ENCODE peak calls at places on chromosomes 2 and 18, in four cellular contexts. One of them, this sample, is unnamed.

GRCh38 chr2:182868423-182868822 is 2.0 kb upstream of the FRZB start:
- DNase-seq in breast epithelium: no peak
- DNase-seq in coronary artery: no peak
- DNase-seq in adrenal gland: no peak
- DNase-seq in this sample: no peak

GRCh38 chr2:96159084-96159830 is 14.0 kb upstream of the DUSP2 start:
- DNase-seq in breast epithelium: no peak
- DNase-seq in coronary artery: no peak
- DNase-seq in adrenal gland: no peak
- DNase-seq in this sample: no peak

GRCh38 chr2:225841314-225841713 is 441.8 kb downstream of the NYAP2 start:
- DNase-seq in breast epithelium: no peak
- DNase-seq in coronary artery: no peak
- DNase-seq in adrenal gland: no peak
- DNase-seq in this sample: peak

GRCh38 chr2:6794484-6794883 is 71.2 kb downstream of the CMPK2 start:
- DNase-seq in breast epithelium: no peak
- DNase-seq in coronary artery: no peak
- DNase-seq in adrenal gland: no peak
- DNase-seq in this sample: no peak

GRCh38 chr18:50722311-50722710 is 97.5 kb downstream of the MRO start:
- DNase-seq in breast epithelium: no peak
- DNase-seq in coronary artery: no peak
- DNase-seq in adrenal gland: no peak
- DNase-seq in this sample: no peak

GRCh38 chr2:38797953-38798352 is 19.9 kb downstream of the GEMIN6 start:
- DNase-seq in breast epithelium: no peak
- DNase-seq in coronary artery: no peak
- DNase-seq in adrenal gland: no peak
- DNase-seq in this sample: no peak

GRCh38 chr18:28158083-28158581 is 18.8 kb downstream of the CDH2 start:
- DNase-seq in breast epithelium: no peak
- DNase-seq in coronary artery: no peak
- DNase-seq in adrenal gland: peak
- DNase-seq in this sample: peak

GRCh38 chr2:200617089-200618050 is 31.6 kb downstream of the AOX1 start:
- DNase-seq in breast epithelium: no peak
- DNase-seq in coronary artery: no peak
- DNase-seq in adrenal gland: no peak
- DNase-seq in this sample: peak

GRCh38 chr2:29613067-29613466 is 308.3 kb downstream of the ALK start:
- DNase-seq in breast epithelium: no peak
- DNase-seq in coronary artery: no peak
- DNase-seq in adrenal gland: no peak
- DNase-seq in this sample: no peak

GRCh38 chr18:22168360-22168921 is 948 bp upstream of the GATA6 start:
- DNase-seq in breast epithelium: no peak
- DNase-seq in coronary artery: no peak
- DNase-seq in adrenal gland: peak
- DNase-seq in this sample: no peak

GRCh38 chr18:6406075-6406909 is 8.4 kb downstream of the L3MBTL4 start:
- DNase-seq in breast epithelium: peak
- DNase-seq in coronary artery: no peak
- DNase-seq in adrenal gland: peak
- DNase-seq in this sample: peak

GRCh38 chr2:166439078-166439477 is 55.0 kb downstream of the SCN7A start:
- DNase-seq in breast epithelium: no peak
- DNase-seq in coronary artery: no peak
- DNase-seq in adrenal gland: no peak
- DNase-seq in this sample: no peak

GRCh38 chr2:152513681-152514080 is 178.7 kb downstream of the FMNL2 start:
- DNase-seq in breast epithelium: no peak
- DNase-seq in coronary artery: no peak
- DNase-seq in adrenal gland: peak
- DNase-seq in this sample: peak

GRCh38 chr18:48060346-48060745 is 129.9 kb upstream of the SMAD2 start:
- DNase-seq in breast epithelium: no peak
- DNase-seq in coronary artery: no peak
- DNase-seq in adrenal gland: no peak
- DNase-seq in this sample: no peak

GRCh38 chr18:3450358-3451107 is 561 bp downstream of the TGIF1 start:
- DNase-seq in breast epithelium: peak
- DNase-seq in coronary artery: peak
- DNase-seq in adrenal gland: peak
- DNase-seq in this sample: peak

GRCh38 chr18:78448106-78448505 is 531.5 kb upstream of the SALL3 start:
- DNase-seq in breast epithelium: no peak
- DNase-seq in coronary artery: no peak
- DNase-seq in adrenal gland: no peak
- DNase-seq in this sample: no peak

GRCh38 chr2:55862673-55863390 is 60.8 kb downstream of the EFEMP1 start:
- DNase-seq in breast epithelium: peak
- DNase-seq in coronary artery: peak
- DNase-seq in adrenal gland: peak
- DNase-seq in this sample: peak

GRCh38 chr2:9627310-9627709 is 3.5 kb downstream of the YWHAQ start:
- DNase-seq in breast epithelium: no peak
- DNase-seq in coronary artery: no peak
- DNase-seq in adrenal gland: no peak
- DNase-seq in this sample: peak

GRCh38 chr2:158457826-158458616 is 1.3 kb downstream of the PKP4 start:
- DNase-seq in breast epithelium: peak
- DNase-seq in coronary artery: peak
- DNase-seq in adrenal gland: peak
- DNase-seq in this sample: peak

GRCh38 chr18:9771977-9772660 is 64.0 kb downstream of the RAB31 start:
- DNase-seq in breast epithelium: no peak
- DNase-seq in coronary artery: no peak
- DNase-seq in adrenal gland: peak
- DNase-seq in this sample: no peak

GRCh38 chr18:48893061-48893558 is 57.7 kb downstream of the SMAD7 start:
- DNase-seq in breast epithelium: no peak
- DNase-seq in coronary artery: no peak
- DNase-seq in adrenal gland: no peak
- DNase-seq in this sample: no peak

GRCh38 chr2:235746257-235746934 is 252.6 kb downstream of the AGAP1 start:
- DNase-seq in breast epithelium: peak
- DNase-seq in coronary artery: no peak
- DNase-seq in adrenal gland: peak
- DNase-seq in this sample: peak

GRCh38 chr2:187431911-187432310 is 16.1 kb downstream of the CALCRL start:
- DNase-seq in breast epithelium: no peak
- DNase-seq in coronary artery: no peak
- DNase-seq in adrenal gland: no peak
- DNase-seq in this sample: no peak

GRCh38 chr18:63708650-63709049 is 5.9 kb downstream of the SERPINB11 start:
- DNase-seq in breast epithelium: no peak
- DNase-seq in coronary artery: no peak
- DNase-seq in adrenal gland: no peak
- DNase-seq in this sample: peak

GRCh38 chr2:20599001-20599600 is 51.8 kb downstream of the HS1BP3 start:
- DNase-seq in breast epithelium: peak
- DNase-seq in coronary artery: peak
- DNase-seq in adrenal gland: peak
- DNase-seq in this sample: no peak

GRCh38 chr2:5692561-5693287 is 540 bp downstream of the SOX11 start:
- DNase-seq in breast epithelium: no peak
- DNase-seq in coronary artery: no peak
- DNase-seq in adrenal gland: no peak
- DNase-seq in this sample: peak

DNA sequence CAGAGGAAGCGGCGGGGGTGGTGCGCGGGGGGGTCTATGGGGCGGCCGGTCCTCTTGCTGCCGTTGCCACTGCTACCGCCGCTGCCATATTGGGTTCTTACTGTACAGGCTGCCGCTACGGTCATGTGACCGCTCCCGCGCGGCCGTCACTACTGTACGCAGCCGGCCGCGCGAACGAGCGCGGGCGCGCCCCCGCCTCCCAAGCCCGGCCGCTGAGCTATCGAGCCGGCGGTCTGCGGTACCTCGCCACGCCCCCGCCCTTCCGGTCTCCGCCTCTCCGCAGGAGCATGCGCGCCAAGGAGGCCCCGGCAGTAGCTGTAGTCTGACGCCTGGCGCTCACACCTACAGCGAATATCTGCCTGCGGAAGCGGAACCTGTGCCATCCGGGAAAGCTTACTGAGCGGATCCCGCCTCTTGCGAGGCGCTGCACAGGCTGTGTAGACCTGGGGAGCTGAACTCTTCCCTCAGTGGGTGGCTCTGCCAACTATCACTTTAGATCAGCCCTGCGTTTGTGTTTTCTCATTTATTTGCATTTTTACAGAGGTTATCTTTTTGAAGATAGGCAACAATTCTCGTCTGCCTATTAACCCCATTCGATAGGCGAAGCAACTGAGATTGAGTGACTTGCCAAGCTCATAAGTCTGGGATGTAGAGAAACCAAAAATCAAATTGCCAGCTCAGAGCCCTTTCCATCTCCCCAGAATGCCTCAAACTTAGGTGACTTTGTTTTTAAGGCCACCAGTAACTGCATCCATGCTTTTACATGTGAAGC is at the start of gene ASXL2:
- DNase-seq in breast epithelium: peak
- DNase-seq in coronary artery: peak
- DNase-seq in adrenal gland: peak
- DNase-seq in this sample: peak
- TF ChIP-seq CTCF in breast epithelium: no peak
- TF ChIP-seq CTCF in coronary artery: no peak
- TF ChIP-seq CTCF in adrenal gland: no peak
- TF ChIP-seq CTCF in this sample: peak

GRCh38 chr2:33488715-33489540 is 12.5 kb downstream of the RASGRP3 start:
- DNase-seq in breast epithelium: no peak
- DNase-seq in coronary artery: no peak
- DNase-seq in adrenal gland: no peak
- DNase-seq in this sample: no peak

GRCh38 chr2:33488178-33488690 is 11.8 kb downstream of the RASGRP3 start:
- DNase-seq in breast epithelium: no peak
- DNase-seq in coronary artery: no peak
- DNase-seq in adrenal gland: no peak
- DNase-seq in this sample: no peak

GRCh38 chr2:33486544-33486943 is 10.1 kb downstream of the RASGRP3 start:
- DNase-seq in breast epithelium: no peak
- DNase-seq in coronary artery: no peak
- DNase-seq in adrenal gland: no peak
- DNase-seq in this sample: no peak

GRCh38 chr2:33482518-33482917 is 6.1 kb downstream of the RASGRP3 start:
- DNase-seq in breast epithelium: no peak
- DNase-seq in coronary artery: no peak
- DNase-seq in adrenal gland: no peak
- DNase-seq in this sample: no peak

DNA sequence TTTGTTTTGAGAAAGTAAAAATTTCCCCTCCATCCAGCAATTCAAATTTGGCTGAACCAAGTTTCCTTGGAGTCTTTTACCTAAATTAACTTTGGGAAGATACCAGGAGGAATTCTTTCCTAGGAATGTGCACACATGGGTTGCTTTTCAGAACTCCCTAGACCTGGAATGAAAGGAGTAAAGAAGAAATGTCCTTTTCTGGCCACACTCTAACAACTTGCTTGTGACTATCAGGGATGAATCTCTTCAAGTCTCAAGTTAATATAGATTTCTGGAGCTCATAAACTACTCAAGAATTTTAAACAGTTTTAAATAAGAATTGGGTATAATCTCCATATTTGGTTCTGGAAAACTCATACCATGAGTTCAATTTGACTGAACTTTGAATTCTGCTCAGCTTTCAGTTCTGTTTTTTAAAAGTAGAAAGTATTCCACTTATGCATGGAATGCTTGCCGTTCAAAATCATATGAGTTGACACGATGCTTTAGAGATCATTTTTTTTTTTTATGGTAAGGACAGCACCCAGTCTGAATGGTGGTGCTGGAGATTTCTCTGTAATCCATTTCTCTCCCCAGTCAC is 7.7 kb downstream of the RASGRP3 start:
- DNase-seq in breast epithelium: no peak
- DNase-seq in coronary artery: no peak
- DNase-seq in adrenal gland: no peak
- DNase-seq in this sample: peak
- H3K4me3 ChIP-seq in breast epithelium: no peak
- H3K4me3 ChIP-seq in coronary artery: no peak
- H3K4me3 ChIP-seq in adrenal gland: no peak
- H3K4me3 ChIP-seq in this sample: no peak

DNA sequence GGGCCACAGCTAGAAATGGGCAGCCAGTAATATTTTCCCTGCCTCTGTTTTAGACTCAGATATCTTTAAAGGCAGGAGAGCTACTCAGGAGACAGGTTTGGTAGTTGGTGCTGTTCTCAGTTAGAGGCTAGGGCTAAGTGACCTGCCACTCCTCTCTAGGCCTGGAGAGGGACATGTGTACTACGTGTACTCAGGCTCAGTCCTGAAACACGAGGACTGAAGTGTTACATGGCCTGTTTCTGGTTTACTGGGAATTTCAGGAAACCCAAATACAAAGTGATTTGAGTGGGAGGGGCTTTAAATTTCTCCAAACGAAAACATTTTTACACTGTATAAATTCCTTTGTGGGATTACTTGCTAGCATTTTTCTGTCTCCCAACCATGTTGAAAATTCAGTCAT is 343.4 kb downstream of the CYP26B1 start:
- DNase-seq in breast epithelium: no peak
- DNase-seq in coronary artery: peak
- DNase-seq in adrenal gland: no peak
- DNase-seq in this sample: no peak
- TF ChIP-seq CTCF in breast epithelium: no peak
- TF ChIP-seq CTCF in coronary artery: no peak
- TF ChIP-seq CTCF in adrenal gland: no peak
- TF ChIP-seq CTCF in this sample: peak

GRCh38 chr2:174627216-174627615 is 29.6 kb upstream of the WIPF1 start:
- DNase-seq in breast epithelium: no peak
- DNase-seq in coronary artery: no peak
- DNase-seq in adrenal gland: no peak
- DNase-seq in this sample: no peak

GRCh38 chr2:174625031-174625430 is 27.4 kb upstream of the WIPF1 start:
- DNase-seq in breast epithelium: no peak
- DNase-seq in coronary artery: no peak
- DNase-seq in adrenal gland: no peak
- DNase-seq in this sample: no peak

GRCh38 chr2:174621323-174621722 is 23.7 kb upstream of the WIPF1 start:
- DNase-seq in breast epithelium: no peak
- DNase-seq in coronary artery: no peak
- DNase-seq in adrenal gland: no peak
- DNase-seq in this sample: no peak

GRCh38 chr2:174623690-174624089 is 26.1 kb upstream of the WIPF1 start:
- DNase-seq in breast epithelium: no peak
- DNase-seq in coronary artery: no peak
- DNase-seq in adrenal gland: no peak
- DNase-seq in this sample: no peak

DNA sequence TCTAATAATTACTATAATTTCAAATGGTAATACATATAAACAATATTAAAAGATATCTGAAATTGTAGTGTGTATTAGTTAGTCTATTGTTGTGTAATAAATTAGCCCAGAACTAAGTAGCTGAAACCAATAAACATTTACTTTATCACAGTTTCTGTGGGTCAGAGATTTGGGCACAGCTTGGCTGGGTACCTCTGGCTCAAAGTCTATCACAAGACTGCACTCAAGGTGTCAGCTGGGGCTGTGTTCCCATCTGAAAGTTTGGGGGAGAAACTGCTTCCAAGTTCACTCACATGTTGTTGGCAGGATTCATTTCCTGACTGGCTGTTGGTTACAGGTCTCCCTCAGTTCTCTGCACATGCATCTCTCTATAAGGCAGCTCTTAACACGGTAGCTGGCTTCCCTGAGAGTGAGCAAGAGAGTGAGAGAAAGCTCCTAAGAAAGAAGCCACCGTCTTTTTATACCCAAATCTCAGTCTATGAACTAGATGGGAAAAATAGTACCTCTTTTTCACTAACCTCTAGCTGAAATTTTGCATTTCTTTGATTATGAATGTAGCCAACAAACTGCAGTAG is 25.6 kb upstream of the WIPF1 start:
- DNase-seq in breast epithelium: no peak
- DNase-seq in coronary artery: no peak
- DNase-seq in adrenal gland: no peak
- DNase-seq in this sample: no peak
- H3K4me3 ChIP-seq in breast epithelium: no peak
- H3K4me3 ChIP-seq in coronary artery: no peak
- H3K4me3 ChIP-seq in adrenal gland: no peak
- H3K4me3 ChIP-seq in this sample: no peak

This sample was measured in choroid plexus epithelial cell.